ENCODE peak calls at places on chromosome 4, in five cellular contexts. Y, F, T, V and G are unnamed samples.

GRCh38 chr4:152255437-152255836 is 280.5 kb downstream of the FBXW7 start:
- DNase-seq in Y (no peak), F (no peak), T (peak; percentile 62), V (peak; percentile 74), G (no peak)

GRCh38 chr4:87211249-87211952 is 9.0 kb downstream of the KLHL8 start:
- DNase-seq in Y (no peak), F (no peak), T (no peak), V (no peak), G (no peak)

GRCh38 chr4:6963139-6963611 is 53.5 kb downstream of the TBC1D14 start:
- DNase-seq in Y (no peak), F (no peak), T (no peak), V (no peak), G (no peak)

GRCh38 chr4:103199009-103199408 is 866 bp upstream of the CENPE start:
- DNase-seq in Y (no peak), F (no peak), T (no peak), V (no peak), G (no peak)

GRCh38 chr4:53113433-53114215 is 251.5 kb downstream of the RASL11B start:
- DNase-seq in Y (no peak), F (no peak), T (peak; percentile 18), V (peak; percentile 14), G (no peak)

GRCh38 chr4:102825261-102826071 is 1.9 kb downstream of the UBE2D3 start:
- DNase-seq in Y (peak; percentile 47), F (no peak), T (peak; percentile 35), V (peak; percentile 53), G (peak; percentile 77)

GRCh38 chr4:26131053-26131452 is 189.8 kb upstream of the RBPJ start:
- DNase-seq in Y (no peak), F (no peak), T (no peak), V (no peak), G (no peak)

GRCh38 chr4:168960716-168961115 is 49.3 kb downstream of the CBR4 start:
- DNase-seq in Y (no peak), F (no peak), T (no peak), V (no peak), G (no peak)

GRCh38 chr4:88573286-88573994 is 18.8 kb upstream of the HERC3 start:
- DNase-seq in Y (no peak), F (no peak), T (no peak), V (no peak), G (no peak)

GRCh38 chr4:40462326-40462725 is 127.2 kb downstream of the CHRNA9 start:
- DNase-seq in Y (no peak), F (no peak), T (no peak), V (peak; percentile 6), G (no peak)

GRCh38 chr4:33184684-33185083 is 2464.5 kb downstream of the PCDH7 start:
- DNase-seq in Y (no peak), F (no peak), T (no peak), V (no peak), G (no peak)

GRCh38 chr4:87633239-87633638 is 16.8 kb upstream of the DMP1 start:
- DNase-seq in Y (peak; percentile 13), F (no peak), T (no peak), V (no peak), G (no peak)

GRCh38 chr4:67087897-67088296 is 457.4 kb downstream of the CENPC start:
- DNase-seq in Y (peak; percentile 24), F (no peak), T (peak; percentile 63), V (peak; percentile 40), G (peak; percentile 25)

GRCh38 chr4:68490826-68491457 is 43.7 kb downstream of the TMPRSS11E start:
- DNase-seq in Y (peak; percentile 57), F (no peak), T (no peak), V (no peak), G (no peak)

GRCh38 chr4:145907363-145907762 is 31.3 kb downstream of the ZNF827 start:
- DNase-seq in Y (no peak), F (no peak), T (no peak), V (no peak), G (no peak)

GRCh38 chr4:53937327-53937726 is 127.1 kb downstream of the CHIC2 start:
- DNase-seq in Y (no peak), F (no peak), T (no peak), V (no peak), G (no peak)